ENCODE peak calls at places on chromosome X, in eight cellular contexts. P, W, H, C, F, G, Y and Z are unnamed samples. For H3K4me1, the result is how much of the 10 kb centered on the place peaks cover.

GRCh38 chrX:10077425-10078188 is 79.2 kb upstream of the CLCN4 start:
- DNase-seq in P (no peak), W (no peak), H (no peak), C (no peak), F (no peak), G (peak), Y (no peak), Z (no peak)

GRCh38 chrX:133444952-133445831 is 29.9 kb upstream of the GPC4 start:
- DNase-seq in P (no peak), W (peak), H (no peak), C (peak), F (no peak), G (no peak), Y (peak), Z (peak)

GRCh38 chrX:9315086-9315485 is 149.8 kb upstream of the TBL1X start:
- DNase-seq in P (no peak), W (no peak), H (no peak), C (no peak), F (no peak), G (peak), Y (no peak), Z (no peak)

GRCh38 chrX:123731987-123732678 is 719 bp downstream of the THOC2 start:
- DNase-seq in P (peak), W (peak), H (peak), C (peak), F (peak), G (peak), Y (peak), Z (peak)

GRCh38 chrX:45164021-45164621 is 36.6 kb downstream of the DIPK2B start:
- DNase-seq in P (peak), W (no peak), H (no peak), C (no peak), F (no peak), G (no peak), Y (peak), Z (peak)

GRCh38 chrX:119990995-119991787 is 47.6 kb upstream of the NKAP start:
- DNase-seq in P (no peak), W (no peak), H (no peak), C (no peak), F (no peak), G (no peak), Y (peak), Z (no peak)

GRCh38 chrX:20968996-20969395 is 405.2 kb upstream of the CNKSR2 start:
- DNase-seq in P (no peak), W (no peak), H (no peak), C (peak), F (no peak), G (no peak), Y (no peak), Z (no peak)

GRCh38 chrX:132127748-132128147 is at the start of gene FRMD7:
- DNase-seq in P (no peak), W (no peak), H (no peak), C (no peak), F (no peak), G (no peak), Y (peak), Z (no peak)

GRCh38 chrX:132743086-132743485 is 215.3 kb downstream of the HS6ST2 start:
- DNase-seq in P (no peak), W (no peak), H (no peak), C (no peak), F (no peak), G (no peak), Y (no peak), Z (no peak)

GRCh38 chrX:123698979-123699378 is 33.9 kb downstream of the THOC2 start:
- DNase-seq in P (no peak), W (no peak), H (no peak), C (no peak), F (no peak), G (peak), Y (no peak), Z (no peak)

GRCh38 chrX:3582421-3582820 is 131.0 kb downstream of the PRKX start:
- DNase-seq in P (no peak), W (no peak), H (no peak), C (no peak), F (no peak), G (peak), Y (no peak), Z (no peak)

GRCh38 chrX:7146703-7147430 is 645 bp upstream of the STS start:
- DNase-seq in P (no peak), W (peak), H (no peak), C (peak), F (peak), G (no peak), Y (peak), Z (no peak)

GRCh38 chrX:125883169-125883568 is 282.9 kb downstream of the DCAF12L2 start:
- DNase-seq in P (no peak), W (no peak), H (no peak), C (no peak), F (no peak), G (no peak), Y (no peak), Z (no peak)

GRCh38 chrX:106862972-106863688 is 40.0 kb downstream of the RIPPLY1 start:
- DNase-seq in P (no peak), W (peak), H (no peak), C (peak), F (no peak), G (peak), Y (peak), Z (peak)

GRCh38 chrX:10199212-10199611 is 42.4 kb downstream of the CLCN4 start:
- DNase-seq in P (peak), W (peak), H (no peak), C (no peak), F (no peak), G (peak), Y (no peak), Z (peak)

GRCh38 chrX:6448003-6448402 is 86.9 kb downstream of the VCX3A start:
- DNase-seq in P (no peak), W (no peak), H (no peak), C (no peak), F (no peak), G (no peak), Y (peak), Z (no peak)

GRCh38 chrX:113962338-113962737 is 621.5 kb upstream of the HTR2C start:
- DNase-seq in P (no peak), W (no peak), H (no peak), C (no peak), F (no peak), G (no peak), Y (no peak), Z (no peak)

GRCh38 chrX:130974323-130974722 is 71.3 kb upstream of the ENOX2 start:
- DNase-seq in P (no peak), W (no peak), H (no peak), C (no peak), F (no peak), G (peak), Y (no peak), Z (no peak)

GRCh38 chrX:135923353-135923752 is 29.8 kb downstream of the SAGE1 start:
- DNase-seq in P (no peak), W (no peak), H (no peak), C (peak), F (no peak), G (no peak), Y (no peak), Z (no peak)

GRCh38 chrX:150269613-150270254 is 93.4 kb upstream of the MAMLD1 start:
- DNase-seq in P (no peak), W (no peak), H (no peak), C (peak), F (no peak), G (no peak), Y (peak), Z (no peak)

GRCh38 chrX:48465336-48465933 is 4.6 kb downstream of the SLC38A5 start:
- DNase-seq in P (no peak), W (no peak), H (no peak), C (no peak), F (no peak), G (peak), Y (no peak), Z (no peak)

GRCh38 chrX:120236676-120237460 is 13.7 kb upstream of the ZBTB33 start:
- DNase-seq in P (no peak), W (no peak), H (no peak), C (no peak), F (no peak), G (no peak), Y (no peak), Z (no peak)

GRCh38 chrX:19888419-19888879 is 1.0 kb upstream of the SH3KBP1 start:
- DNase-seq in P (peak), W (no peak), H (no peak), C (peak), F (peak), G (peak), Y (no peak), Z (no peak)

GRCh38 chrX:12304261-12304660 is 166.0 kb downstream of the FRMPD4 start:
- DNase-seq in P (no peak), W (no peak), H (no peak), C (no peak), F (no peak), G (peak), Y (no peak), Z (no peak)

GRCh38 chrX:47748576-47748975 is 88.1 kb upstream of the ZNF81 start:
- DNase-seq in P (no peak), W (no peak), H (no peak), C (no peak), F (no peak), G (no peak), Y (no peak), Z (no peak)

DNA sequence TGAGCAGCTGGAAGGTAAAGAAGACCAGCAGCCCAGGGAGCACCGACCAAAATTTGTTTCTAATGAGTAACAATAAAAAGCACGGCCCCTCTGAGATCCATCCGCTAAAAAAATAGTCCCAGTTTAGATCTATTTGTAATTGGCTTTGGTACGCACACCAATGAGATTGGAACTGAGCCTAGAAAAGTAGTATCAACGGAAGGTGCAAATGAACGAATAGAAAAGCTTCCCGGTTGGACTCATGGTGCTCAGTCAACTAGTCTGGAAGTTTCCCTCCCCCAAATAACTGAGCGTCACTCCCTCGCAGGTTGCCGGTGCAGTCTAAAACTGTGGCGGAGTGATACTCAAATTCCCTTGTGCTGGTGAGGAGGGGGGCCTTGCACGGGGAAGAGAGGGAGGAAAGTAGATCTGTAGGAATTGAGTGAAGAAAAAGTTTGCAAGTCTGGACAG is at the start of gene COL4A5:
- DNase-seq in P (peak), W (peak), H (peak), C (peak), F (peak), G (peak), Y (peak), Z (peak)
- H3K27ac ChIP-seq in P (no peak), W (no peak), H (no peak), C (peak), F (peak), G (peak), Y (no peak), Z (no peak)

GRCh38 chrX:109990582-109991276 is 12.2 kb upstream of the TMEM164 start:
- DNase-seq in P (no peak), W (no peak), H (no peak), C (no peak), F (no peak), G (no peak), Y (no peak), Z (no peak)
- H3K4me1 ChIP-seq in P (under half), W (under half), H (under half), C (under half), F (under half), G (under half), Y (under half), Z (under half)

GRCh38 chrX:16719334-16720084 is at the start of gene SYAP1:
- DNase-seq in P (peak), W (peak), H (peak), C (peak), F (peak), G (peak), Y (peak), Z (peak)
- TF ChIP-seq POLR2A in P (peak), W (peak), H (peak), C (peak), F (peak), G (peak), Y (peak), Z (peak)

DNA sequence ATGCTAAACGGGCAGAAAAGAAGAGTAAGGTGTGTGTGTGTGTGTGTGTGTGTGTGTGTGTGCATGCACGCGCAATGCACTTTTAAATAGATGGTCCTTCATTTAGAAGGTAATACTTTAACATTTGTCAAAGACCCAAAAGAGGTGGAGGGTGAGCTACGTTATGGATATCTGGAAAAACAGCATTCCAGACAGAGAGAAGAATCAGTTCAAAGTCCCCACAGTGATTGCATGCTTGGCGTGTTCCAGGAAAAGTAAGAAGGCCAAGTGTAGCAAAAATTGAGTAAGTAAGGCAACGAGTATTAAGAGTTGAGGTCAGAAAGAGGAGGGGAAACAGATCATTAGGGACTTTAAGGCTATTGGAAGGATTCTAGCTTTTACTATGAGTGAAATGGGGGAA is 21.9 kb upstream of the GABRE start:
- DNase-seq in P (no peak), W (no peak), H (no peak), C (no peak), F (no peak), G (no peak), Y (no peak), Z (no peak)
- H3K27ac ChIP-seq in P (no peak), W (no peak), H (no peak), C (no peak), F (no peak), G (no peak), Y (no peak), Z (no peak)

GRCh38 chrX:13468096-13468495 is 101.3 kb upstream of the EGFL6 start:
- DNase-seq in P (no peak), W (no peak), H (no peak), C (no peak), F (no peak), G (no peak), Y (no peak), Z (no peak)

GRCh38 chrX:13472975-13473665 is 96.3 kb upstream of the EGFL6 start:
- DNase-seq in P (no peak), W (no peak), H (no peak), C (no peak), F (no peak), G (no peak), Y (no peak), Z (no peak)

GRCh38 chrX:13469963-13470679 is 99.3 kb upstream of the EGFL6 start:
- DNase-seq in P (no peak), W (no peak), H (no peak), C (peak), F (no peak), G (peak), Y (no peak), Z (no peak)

GRCh38 chrX:13471269-13471668 is 98.1 kb upstream of the EGFL6 start:
- DNase-seq in P (no peak), W (no peak), H (no peak), C (no peak), F (no peak), G (no peak), Y (no peak), Z (no peak)

GRCh38 chrX:13470680-13470967 is 98.8 kb upstream of the EGFL6 start:
- DNase-seq in P (no peak), W (no peak), H (no peak), C (no peak), F (no peak), G (no peak), Y (no peak), Z (no peak)
- H3K4me1 ChIP-seq in P (under half), W (under half), H (under half), C (under half), F (under half), G (under half), Y (under half), Z (under half)